ENCODE peak calls at places on chromosomes 2 and 18, in six cellular contexts. J is CD8-positive, alpha-beta memory T cell; Y is gastrocnemius medialis; B is astrocyte; H is pancreas; R is IMR-90. M is an unnamed sample. For H3K36me3, the result is how much of the 10 kb centered on the place peaks cover.

GRCh38 chr2:201618744-201619654 is 24.3 kb downstream of the TMEM237 start:
- DNase-seq in J (no peak), Y (no peak), B (peak), H (peak), R (peak), M (no peak)

GRCh38 chr2:65015731-65016130 is 26.5 kb downstream of the SLC1A4 start:
- DNase-seq in J (no peak), Y (no peak), B (peak), H (no peak), R (no peak), M (no peak)

GRCh38 chr18:58009166-58009565 is 34.9 kb upstream of the NEDD4L start:
- DNase-seq in J (no peak), Y (no peak), B (no peak), H (no peak), R (no peak), M (no peak)

GRCh38 chr2:12076810-12077209 is 330.4 kb downstream of the LPIN1 start:
- DNase-seq in J (no peak), Y (no peak), B (peak), H (no peak), R (no peak), M (no peak)

GRCh38 chr2:109133746-109134145 is 4.7 kb downstream of the SH3RF3 start:
- DNase-seq in J (no peak), Y (no peak), B (no peak), H (no peak), R (no peak), M (no peak)

GRCh38 chr2:137951606-137952005 is 12.7 kb upstream of the HNMT start:
- DNase-seq in J (no peak), Y (no peak), B (peak), H (no peak), R (peak), M (no peak)

GRCh38 chr18:24317370-24317769 is 80.3 kb downstream of the OSBPL1A start:
- DNase-seq in J (no peak), Y (no peak), B (no peak), H (no peak), R (no peak), M (no peak)

GRCh38 chr2:3182848-3183247 is 194.8 kb downstream of the EIPR1 start:
- DNase-seq in J (no peak), Y (no peak), B (no peak), H (no peak), R (no peak), M (no peak)

GRCh38 chr2:206969192-206969591 is 29.9 kb downstream of the CPO start:
- DNase-seq in J (no peak), Y (no peak), B (no peak), H (no peak), R (no peak), M (no peak)

GRCh38 chr2:134375935-134376334 is 122.1 kb downstream of the MGAT5 start:
- DNase-seq in J (no peak), Y (no peak), B (peak), H (peak), R (peak), M (peak)

GRCh38 chr2:223585691-223586090 is 16.5 kb downstream of the SCG2 start:
- DNase-seq in J (no peak), Y (no peak), B (peak), H (no peak), R (peak), M (no peak)

GRCh38 chr2:237824085-237824484 is 25.5 kb downstream of the RBM44 start:
- DNase-seq in J (no peak), Y (no peak), B (no peak), H (no peak), R (no peak), M (no peak)

GRCh38 chr18:54774971-54775665 is 53.2 kb upstream of the RAB27B start:
- DNase-seq in J (no peak), Y (no peak), B (peak), H (peak), R (peak), M (peak)

GRCh38 chr2:10169581-10169980 is 47.0 kb downstream of the RRM2 start:
- DNase-seq in J (no peak), Y (no peak), B (peak), H (no peak), R (peak), M (no peak)

GRCh38 chr2:76320716-76321115 is 610.0 kb upstream of the GCFC2 start:
- DNase-seq in J (no peak), Y (no peak), B (no peak), H (no peak), R (no peak), M (no peak)

GRCh38 chr2:140349695-140350094 is 1569.5 kb upstream of the NXPH2 start:
- DNase-seq in J (no peak), Y (no peak), B (no peak), H (no peak), R (no peak), M (no peak)

GRCh38 chr2:54945401-54946219 is 104.6 kb downstream of the RTN4 start:
- DNase-seq in J (no peak), Y (peak), B (peak), H (peak), R (peak), M (peak)

GRCh38 chr2:16962459-16962858 is 296.8 kb upstream of the CYRIA start:
- DNase-seq in J (no peak), Y (no peak), B (peak), H (no peak), R (no peak), M (no peak)

GRCh38 chr2:232870766-232871371 is 805 bp downstream of the SNORC start:
- DNase-seq in J (no peak), Y (no peak), B (no peak), H (no peak), R (no peak), M (no peak)

GRCh38 chr18:3499498-3499897 is 49.5 kb downstream of the TGIF1 start:
- DNase-seq in J (no peak), Y (no peak), B (no peak), H (no peak), R (no peak), M (no peak)

GRCh38 chr2:72350852-72351251 is 203.2 kb upstream of the CYP26B1 start:
- DNase-seq in J (no peak), Y (no peak), B (no peak), H (no peak), R (no peak), M (no peak)

GRCh38 chr2:156901373-156902031 is 356.0 kb upstream of the GALNT5 start:
- DNase-seq in J (no peak), Y (no peak), B (peak), H (no peak), R (peak), M (peak)

GRCh38 chr2:122805346-122805745 is 1049.9 kb downstream of the TSN start:
- DNase-seq in J (no peak), Y (no peak), B (no peak), H (no peak), R (no peak), M (no peak)

GRCh38 chr2:206572725-206573124 is 69.6 kb upstream of the FAM237A start:
- DNase-seq in J (no peak), Y (no peak), B (no peak), H (no peak), R (peak), M (no peak)

GRCh38 chr2:218642786-218643185 is 16.6 kb downstream of the ZNF142 start:
- DNase-seq in J (no peak), Y (no peak), B (no peak), H (no peak), R (no peak), M (no peak)

GRCh38 chr2:218643751-218644310 is 15.6 kb downstream of the ZNF142 start:
- DNase-seq in J (no peak), Y (no peak), B (no peak), H (no peak), R (no peak), M (no peak)

GRCh38 chr2:218635719-218636118 is 23.7 kb downstream of the ZNF142 start:
- DNase-seq in J (no peak), Y (no peak), B (no peak), H (no peak), R (no peak), M (no peak)

GRCh38 chr2:218642121-218642656 is 17.2 kb downstream of the ZNF142 start:
- DNase-seq in J (no peak), Y (no peak), B (no peak), H (no peak), R (no peak), M (no peak)

DNA sequence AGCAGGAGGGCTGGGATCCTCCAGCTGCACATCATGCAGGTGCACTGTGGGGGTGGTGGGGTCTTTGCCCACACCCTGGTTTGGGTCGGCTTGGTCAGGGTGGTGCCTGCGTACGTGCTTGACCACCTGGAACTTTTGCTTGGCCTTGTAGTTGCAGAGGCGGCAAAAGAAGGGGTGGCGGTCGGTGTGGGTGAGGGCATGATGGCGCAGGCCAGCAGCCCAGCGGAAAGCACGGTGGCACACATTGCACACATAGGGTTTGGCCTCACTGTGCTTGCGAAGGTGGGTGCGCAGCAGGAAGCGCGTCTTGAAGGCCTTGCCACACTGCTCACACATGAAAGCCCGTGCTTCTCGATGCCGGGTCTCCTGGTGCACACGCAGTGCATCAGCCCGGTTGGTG is 21.1 kb downstream of the ZNF142 start:
- DNase-seq in J (no peak), Y (no peak), B (no peak), H (no peak), R (no peak), M (no peak)
- H3K36me3 ChIP-seq in J (half or more), Y (half or more), B (half or more), H (under half), R (half or more), M (half or more)

GRCh38 chr2:15610430-15610952 is 18.8 kb downstream of the DDX1 start:
- DNase-seq in J (no peak), Y (no peak), B (no peak), H (no peak), R (no peak), M (no peak)
- H3K36me3 ChIP-seq in J (under half), Y (half or more), B (half or more), H (under half), R (under half), M (half or more)

GRCh38 chr2:13558368-13558767 is 841.6 kb downstream of the TRIB2 start:
- DNase-seq in J (no peak), Y (no peak), B (peak), H (no peak), R (peak), M (peak)

GRCh38 chr2:13560322-13560721 is 843.6 kb downstream of the TRIB2 start:
- DNase-seq in J (no peak), Y (no peak), B (no peak), H (no peak), R (no peak), M (no peak)
- H3K36me3 ChIP-seq in J (under half), Y (under half), B (under half), H (under half), R (under half), M (under half)

GRCh38 chr2:181918188-181918587 is 26.7 kb downstream of the ITPRID2 start:
- DNase-seq in J (no peak), Y (no peak), B (no peak), H (no peak), R (no peak), M (no peak)
- H3K36me3 ChIP-seq in J (under half), Y (half or more), B (half or more), H (half or more), R (under half), M (half or more)

GRCh38 chr2:79882548-79882947 is 369.7 kb downstream of the CTNNA2 start:
- DNase-seq in J (no peak), Y (no peak), B (no peak), H (no peak), R (no peak), M (no peak)
- H3K36me3 ChIP-seq in J (under half), Y (under half), B (under half), H (under half), R (under half), M (under half)

DNA sequence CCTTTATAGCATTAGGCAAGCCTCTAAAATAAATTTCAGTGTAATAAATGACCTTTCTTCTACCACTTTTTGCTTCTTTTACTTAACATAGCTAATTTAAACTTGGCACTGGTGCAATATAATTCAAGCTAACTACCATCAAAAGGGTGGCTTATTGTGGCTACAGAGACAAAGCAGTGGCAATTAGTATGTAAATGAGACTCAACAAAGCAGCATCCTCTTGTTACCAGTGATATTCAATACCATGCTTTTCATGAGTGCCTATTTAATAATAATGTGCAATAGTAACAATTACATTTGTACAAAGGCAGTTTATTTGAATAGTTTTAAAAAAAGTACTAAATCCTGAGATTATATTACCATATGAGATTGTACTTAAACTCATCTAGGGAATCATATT is 93.4 kb downstream of the SOS1 start:
- DNase-seq in J (no peak), Y (no peak), B (no peak), H (no peak), R (no peak), M (no peak)
- H3K36me3 ChIP-seq in J (under half), Y (under half), B (under half), H (under half), R (under half), M (under half)

GRCh38 chr2:216503697-216504375 is 5.2 kb downstream of the RPL37A start:
- DNase-seq in J (no peak), Y (no peak), B (no peak), H (no peak), R (no peak), M (no peak)

GRCh38 chr2:216502776-216503629 is 4.4 kb downstream of the RPL37A start:
- DNase-seq in J (no peak), Y (no peak), B (no peak), H (no peak), R (no peak), M (no peak)

GRCh38 chr2:216500572-216500971 is 1.9 kb downstream of the RPL37A start:
- DNase-seq in J (no peak), Y (no peak), B (no peak), H (no peak), R (no peak), M (no peak)

GRCh38 chr2:216499641-216500218 is 1.1 kb downstream of the RPL37A start:
- DNase-seq in J (no peak), Y (no peak), B (no peak), H (no peak), R (peak), M (peak)

DNA sequence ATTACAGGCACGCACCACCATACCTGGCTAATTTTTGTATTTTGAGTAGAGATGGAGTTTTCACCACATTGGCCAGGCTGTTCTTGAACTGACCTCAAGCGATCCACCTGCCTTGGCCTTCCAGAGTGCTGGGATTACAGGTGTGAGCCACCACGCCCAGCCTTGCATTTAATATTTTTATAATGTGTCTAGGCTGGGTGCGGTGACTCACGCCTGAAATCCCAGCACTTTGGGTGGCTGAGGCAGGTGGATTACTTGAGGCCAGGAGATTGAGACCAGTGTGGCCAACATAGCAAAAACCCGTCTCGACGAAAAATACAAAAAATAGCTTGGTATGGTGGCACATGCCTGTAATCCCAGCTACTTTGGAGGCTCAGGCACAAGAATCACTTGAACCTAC is 3.2 kb downstream of the RPL37A start:
- DNase-seq in J (no peak), Y (no peak), B (no peak), H (no peak), R (no peak), M (no peak)
- H3K36me3 ChIP-seq in J (under half), Y (half or more), B (half or more), H (under half), R (under half), M (half or more)

GRCh38 chr2:20322527-20323300 is 27.9 kb downstream of the PUM2 start:
- DNase-seq in J (no peak), Y (no peak), B (no peak), H (no peak), R (no peak), M (no peak)
- H3K36me3 ChIP-seq in J (under half), Y (under half), B (under half), H (under half), R (under half), M (half or more)

M was measured in MG63.